ENCODE peak calls at places on chromosomes 11 and 22, in five cellular contexts. J, P, G, K and O are unnamed samples.

GRCh38 chr11:115665958-115666357 is 161.7 kb upstream of the CADM1 start:
- DNase-seq in K (no peak), G (no peak), P (no peak), J (no peak), O (no peak)

GRCh38 chr22:46275455-46276129 is 7.8 kb downstream of the TTC38 start:
- DNase-seq in J (no peak), P (no peak), G (no peak), K (no peak), O (no peak)

GRCh38 chr11:4677948-4678347 is 19.7 kb downstream of the OR51E2 start:
- DNase-seq in G (no peak), K (no peak), P (no peak), J (no peak), O (no peak)

GRCh38 chr22:42799462-42800405 is 57.3 kb downstream of the ARFGAP3 start:
- DNase-seq in G (no peak), K (no peak), J (no peak), P (no peak), O (no peak)

GRCh38 chr22:45731041-45731797 is 59.6 kb downstream of the ATXN10 start:
- DNase-seq in G (no peak), J (no peak), P (no peak), K (no peak), O (no peak)

GRCh38 chr22:17264321-17265052 is 45.3 kb upstream of the ADA2 start:
- DNase-seq in K (peak; percentile 59), P (no peak), J (no peak), G (no peak), O (peak; percentile 42)

GRCh38 chr11:115389790-115390189 is 114.4 kb downstream of the CADM1 start:
- DNase-seq in G (peak; percentile 2), P (no peak), K (no peak), J (no peak), O (no peak)

GRCh38 chr11:783581-784015 is 6.3 kb downstream of the CEND1 start:
- DNase-seq in J (peak; percentile 17), K (peak; percentile 97), P (peak; percentile 81), G (no peak), O (peak; percentile 81)

GRCh38 chr11:128391809-128392208 is 195.5 kb downstream of the ETS1 start:
- DNase-seq in P (no peak), K (no peak), J (no peak), G (no peak), O (no peak)

GRCh38 chr11:73659961-73660360 is 13.6 kb downstream of the PLEKHB1 start:
- DNase-seq in G (no peak), P (no peak), J (no peak), K (no peak), O (no peak)

GRCh38 chr11:62208785-62209144 is 292 bp downstream of the SCGB2A1 start:
- DNase-seq in P (no peak), G (no peak), K (no peak), J (no peak), O (no peak)

GRCh38 chr22:28977481-28977971 is 84.1 kb downstream of the C22orf31 start:
- DNase-seq in P (no peak), G (no peak), J (no peak), K (no peak), O (no peak)

GRCh38 chr11:2768471-2769408 is 68.9 kb upstream of the KCNQ1OT1 start:
- DNase-seq in P (no peak), G (no peak), J (no peak), K (no peak), O (no peak)

GRCh38 chr22:45887202-45888131 is 89.5 kb downstream of the WNT7B start:
- DNase-seq in G (no peak), K (peak; percentile 6), P (no peak), J (no peak), O (no peak)

GRCh38 chr11:134395002-134395401 is 17.0 kb downstream of the B3GAT1 start:
- DNase-seq in J (no peak), G (no peak), K (no peak), P (no peak), O (no peak)

GRCh38 chr22:46652081-46652929 is 32.1 kb downstream of the GRAMD4 start:
- DNase-seq in G (no peak), J (no peak), P (peak; percentile 48), K (no peak), O (no peak)

GRCh38 chr11:127531167-127531566 is 530.6 kb upstream of the KIRREL3 start:
- DNase-seq in K (no peak), J (no peak), P (no peak), G (no peak), O (no peak)

DNA sequence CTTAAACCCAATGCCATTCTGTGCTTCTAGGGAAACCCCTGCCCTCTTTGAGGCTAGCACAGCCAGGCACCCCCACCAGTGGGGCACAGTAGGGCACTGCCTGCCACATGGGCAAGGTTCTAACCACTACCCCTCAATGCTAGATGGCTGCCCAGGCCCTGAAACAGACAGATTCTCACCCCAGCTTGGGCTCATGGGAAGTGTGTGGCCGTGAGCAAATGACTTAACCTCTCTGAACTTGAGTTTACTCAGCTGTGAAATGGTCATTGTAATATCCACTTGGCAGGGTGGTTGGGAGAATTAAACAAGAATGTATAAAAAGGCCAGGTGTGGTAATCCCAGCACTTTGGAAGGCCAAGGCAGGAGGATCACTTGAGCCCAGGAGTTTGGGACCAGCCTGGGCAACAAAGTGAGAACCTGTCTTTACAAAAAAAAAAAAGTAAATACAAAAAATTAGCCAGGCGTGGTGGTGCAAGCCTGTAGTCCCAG is 22.4 kb downstream of the C22orf23 start:
- DNase-seq in P (no peak), G (no peak), K (no peak), J (no peak), O (no peak)
- TF ChIP-seq CTCF in P (no peak), G (no peak), K (no peak), J (no peak), O (no peak)

DNA sequence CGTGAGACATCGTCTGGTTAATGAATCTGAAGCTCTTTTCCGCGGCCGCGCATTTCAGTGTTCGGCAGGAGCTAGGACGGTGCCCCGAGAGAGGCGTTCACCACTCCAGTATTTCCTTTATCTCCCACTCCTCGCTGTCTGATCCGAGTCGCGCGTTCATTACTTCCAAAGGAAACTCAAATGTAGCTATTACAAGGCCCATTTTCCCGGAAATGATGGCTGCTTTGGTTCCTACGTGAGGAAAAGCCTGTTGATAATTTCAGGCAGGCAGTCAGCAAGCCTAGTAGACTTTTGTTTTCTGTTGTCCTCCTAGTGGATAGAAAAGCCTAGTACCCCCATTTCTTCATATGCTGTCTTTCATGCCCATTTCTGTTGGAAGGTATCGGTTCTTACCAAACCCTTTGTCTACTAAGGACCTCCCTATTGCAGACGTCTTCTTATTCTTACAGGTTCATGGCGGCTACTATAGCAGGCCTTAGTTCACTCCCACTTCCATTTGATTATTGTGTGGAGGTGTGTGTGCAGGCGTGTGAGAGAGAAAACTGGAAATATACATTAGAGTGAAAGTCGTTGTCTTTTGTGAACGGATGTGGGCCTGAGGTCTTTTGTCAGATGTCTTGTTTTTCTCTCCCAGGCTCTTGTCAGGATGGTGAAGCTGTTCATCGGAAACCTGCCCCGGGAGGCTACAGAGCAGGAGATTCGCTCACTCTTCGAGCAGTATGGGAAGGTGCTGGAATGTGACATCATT is 737 bp downstream of the RBM4 start:
- DNase-seq in P (peak; percentile 43), G (peak; percentile 52), K (no peak), J (peak; percentile 27), O (no peak)
- TF ChIP-seq CTCF in P (no peak), G (peak; percentile 6), K (no peak), J (no peak), O (no peak)

GRCh38 chr11:10076458-10077141 is 217.4 kb downstream of the SBF2 start:
- DNase-seq in K (peak; percentile 77), P (peak; percentile 63), J (no peak), G (peak; percentile 66), O (no peak)
- TF ChIP-seq CTCF in K (peak; percentile 89), P (peak; percentile 88), J (no peak), G (peak; percentile 84), O (peak; percentile 30)

DNA sequence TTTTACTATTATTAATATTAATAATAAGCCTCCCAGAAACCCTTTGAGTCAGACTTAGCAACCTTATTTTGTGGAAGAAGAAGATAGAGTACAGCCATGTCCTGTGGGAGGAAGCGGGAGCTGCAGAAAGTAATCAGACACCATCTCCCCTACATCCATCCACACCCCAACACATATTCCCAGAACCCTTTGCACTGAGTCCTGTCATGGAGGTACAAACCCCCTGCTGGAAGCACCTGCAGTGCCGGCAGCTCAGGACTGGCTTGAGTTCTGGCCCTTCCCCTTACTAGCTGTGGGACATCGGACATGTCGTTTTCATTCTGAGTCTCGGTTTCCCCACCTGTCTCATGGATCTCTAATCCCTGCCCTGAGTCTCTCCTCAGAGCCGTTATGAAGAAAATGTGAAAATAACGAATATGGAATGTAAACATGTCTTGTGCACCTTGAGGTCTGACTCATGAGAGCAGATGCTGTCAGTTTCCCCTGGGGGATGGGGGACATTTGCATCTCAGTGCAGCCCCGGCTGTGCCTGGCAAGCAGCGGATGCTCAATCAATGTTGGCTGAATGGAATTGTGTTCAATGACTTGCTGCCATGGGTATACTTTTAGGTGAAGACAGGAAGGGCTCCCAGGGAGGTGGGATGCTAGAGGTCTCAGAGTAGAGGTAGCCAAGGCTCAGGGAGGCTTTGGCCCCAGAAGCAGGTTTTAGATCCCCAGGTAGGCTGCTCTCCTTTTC is 45.4 kb downstream of the TP53I11 start:
- DNase-seq in K (no peak), G (no peak), J (no peak), P (no peak), O (no peak)
- TF ChIP-seq CTCF in K (no peak), G (no peak), J (no peak), P (no peak), O (no peak)

GRCh38 chr11:17408026-17408425 is 19.6 kb upstream of the KCNJ11 start:
- DNase-seq in G (no peak), J (no peak), K (no peak), P (no peak), O (no peak)
- TF ChIP-seq CTCF in G (no peak), J (no peak), K (no peak), P (no peak), O (no peak)

DNA sequence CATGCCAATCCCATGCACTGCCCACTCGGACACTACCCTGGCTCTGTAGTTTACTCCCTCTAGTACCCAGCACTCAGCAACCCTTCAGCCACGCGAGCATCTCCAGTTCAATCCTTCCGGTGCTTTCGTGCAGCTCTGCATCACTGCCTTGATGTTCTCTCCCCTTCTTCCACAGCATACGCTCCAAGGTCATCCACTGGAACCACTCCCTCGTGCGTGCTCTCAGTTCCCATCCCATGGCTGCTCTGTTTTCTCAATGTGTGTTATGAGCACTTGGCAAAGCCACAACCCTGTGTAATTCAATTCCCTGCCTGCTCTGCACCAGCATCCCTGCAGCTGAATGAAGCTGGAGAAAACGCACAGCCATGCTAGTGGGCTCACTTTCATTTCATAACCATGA is 38.5 kb upstream of the NFRKB start:
- DNase-seq in K (no peak), P (no peak), G (no peak), J (no peak), O (no peak)
- TF ChIP-seq CTCF in K (no peak), P (no peak), G (no peak), J (no peak), O (no peak)

GRCh38 chr11:64246874-64247728 is at the start of gene PPP1R14B:
- DNase-seq in G (peak; percentile 83), P (peak; percentile 95), J (peak; percentile 77), K (peak; percentile 95), O (peak; percentile 78)
- TF ChIP-seq CTCF in G (no peak), P (no peak), J (peak; percentile 38), K (no peak), O (no peak)